ENCODE peak calls at places on chromosomes 7 and 10, in four cellular contexts. I is heart right ventricle, U is A549, T is PC-9. P is an unnamed sample. For H3K4me1, the result is how much of the 10 kb centered on the place peaks cover.

GRCh38 chr7:37110641-37111421 is 337.8 kb downstream of the ELMO1 start:
- DNase-seq in I (no peak), U (no peak), T (no peak), P (no peak)

GRCh38 chr10:63711866-63712716 is 190.9 kb downstream of the REEP3 start:
- DNase-seq in I (peak), U (peak), T (peak), P (peak)

GRCh38 chr7:106313456-106313891 is 28.7 kb upstream of the NAMPT start:
- DNase-seq in I (no peak), U (no peak), T (peak), P (peak)

GRCh38 chr10:59016043-59016442 is 160.4 kb upstream of the PHYHIPL start:
- DNase-seq in I (no peak), U (no peak), T (no peak), P (no peak)

GRCh38 chr7:77504951-77505350 is 32.1 kb upstream of the PTPN12 start:
- DNase-seq in I (no peak), U (no peak), T (no peak), P (no peak)

GRCh38 chr10:96701265-96701664 is 19.0 kb downstream of the PIK3AP1 start:
- DNase-seq in I (no peak), U (no peak), T (no peak), P (no peak)

GRCh38 chr10:132591166-132591971 is 53.8 kb downstream of the INPP5A start:
- DNase-seq in I (peak), U (peak), T (peak), P (peak)

GRCh38 chr10:96227206-96227605 is 44.2 kb downstream of the BLNK start:
- DNase-seq in I (no peak), U (no peak), T (no peak), P (no peak)

GRCh38 chr10:123459371-123460224 is 206.6 kb upstream of the GPR26 start:
- DNase-seq in I (no peak), U (no peak), T (no peak), P (no peak)

GRCh38 chr7:111080495-111081105 is 10.3 kb upstream of the LRRN3 start:
- DNase-seq in I (no peak), U (no peak), T (no peak), P (no peak)

GRCh38 chr7:130972201-130972600 is 238.2 kb upstream of the KLF14 start:
- DNase-seq in I (no peak), U (no peak), T (no peak), P (no peak)
- H3K4me1 ChIP-seq in I (under half), U (under half), T (under half), P (under half)

DNA sequence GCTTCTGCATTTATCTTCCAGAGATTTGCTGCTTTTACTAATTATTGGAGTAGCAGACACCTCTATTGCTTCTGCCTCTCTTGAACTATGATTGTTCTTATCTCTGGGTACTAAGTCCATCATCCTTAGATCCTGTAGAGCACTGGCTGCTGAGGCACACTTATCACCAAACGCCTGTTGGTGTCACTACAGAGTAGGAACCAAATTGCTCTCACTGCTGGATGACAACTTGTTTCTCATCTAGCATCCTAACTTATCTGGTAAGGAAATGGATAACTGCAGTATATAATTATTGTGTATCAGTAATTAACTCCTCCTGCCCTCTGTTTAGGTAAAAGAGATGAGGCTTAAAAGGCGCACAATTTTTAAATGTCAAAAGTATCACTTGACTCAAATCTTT is 1059.4 kb downstream of the NRG3 start:
- DNase-seq in I (no peak), U (no peak), T (no peak), P (peak)
- TF ChIP-seq CTCF in I (no peak), U (no peak), T (no peak), P (peak)

DNA sequence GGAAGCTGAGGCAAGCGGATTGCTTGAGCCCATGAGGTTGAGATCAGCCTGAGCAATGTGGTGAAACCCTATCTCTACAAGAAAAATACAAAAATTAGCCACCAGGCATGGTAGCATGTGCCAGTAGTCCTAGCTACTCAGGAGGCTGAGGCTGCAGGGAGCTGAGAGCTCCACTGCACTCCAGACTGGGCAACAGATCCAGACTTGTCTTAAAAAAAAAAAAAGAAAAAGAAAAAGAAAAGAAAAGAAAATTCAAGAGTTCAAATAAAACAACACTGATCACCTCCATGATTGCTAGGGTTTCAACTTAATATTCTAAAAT is 34.4 kb downstream of the RTKN2 start:
- DNase-seq in I (no peak), U (no peak), T (no peak), P (peak)
- H3K27ac ChIP-seq in I (no peak), U (peak), T (no peak), P (no peak)

DNA sequence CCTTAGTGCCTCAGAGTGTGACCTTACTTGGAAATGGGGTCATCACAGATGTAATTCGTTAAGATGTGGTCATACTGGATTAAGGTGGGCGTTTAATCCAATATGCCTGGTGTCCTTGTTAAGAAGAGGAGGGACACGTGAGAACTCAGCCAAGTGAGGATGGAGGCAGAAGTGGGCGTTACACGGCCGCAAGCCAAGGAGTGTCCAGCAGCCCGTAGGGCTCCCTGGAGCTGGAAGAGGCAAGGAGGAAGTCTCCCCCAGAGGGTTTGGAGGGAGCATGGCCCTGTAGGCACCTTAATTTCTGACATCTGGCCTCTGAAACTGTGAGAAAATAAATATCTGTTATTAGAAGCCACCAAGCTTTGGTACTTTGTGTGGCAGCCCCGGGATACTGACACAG is 21.3 kb downstream of the DOCK1 start:
- DNase-seq in I (no peak), U (no peak), T (no peak), P (no peak)
- H3K4me1 ChIP-seq in I (under half), U (under half), T (under half), P (under half)

DNA sequence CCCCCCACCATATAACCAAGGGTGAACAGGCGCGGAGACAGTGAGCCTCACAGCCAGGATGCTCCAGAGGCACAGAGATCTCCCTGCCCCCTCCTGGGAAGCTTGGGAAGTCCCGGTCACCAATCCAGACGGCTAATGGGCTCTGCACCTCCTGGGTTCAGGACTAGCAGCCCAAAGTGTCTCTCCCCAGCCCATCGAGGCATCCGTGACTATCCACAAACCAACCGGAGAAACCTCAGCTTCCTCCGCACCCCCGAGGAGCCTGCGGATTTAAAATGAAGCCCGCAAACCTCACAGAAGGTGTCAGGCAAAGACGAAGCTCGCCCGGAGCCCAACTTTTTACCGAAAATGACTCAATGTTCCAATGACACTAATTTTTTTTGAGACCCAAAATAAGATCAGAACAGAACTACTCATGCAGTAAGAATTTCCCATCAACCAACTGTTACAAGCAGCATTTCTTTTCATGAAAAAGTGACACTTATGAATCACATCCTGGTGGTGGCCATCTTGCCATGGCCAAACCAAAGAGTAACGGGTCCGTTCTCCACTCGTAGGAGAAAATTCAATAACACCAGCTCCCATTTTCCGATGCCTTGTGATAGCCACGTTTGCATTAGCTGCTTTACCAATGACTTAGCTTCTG is 6.0 kb downstream of the PDGFA start:
- DNase-seq in I (no peak), U (no peak), T (no peak), P (no peak)
- TF ChIP-seq CTCF in I (no peak), U (no peak), T (no peak), P (peak)